ENCODE peak calls at places on chromosome X, in four cellular contexts. One of them, this sample, is unnamed.

GRCh38 chrX:30906726-30907125 is 17.7 kb upstream of the TAB3 start:
- DNase-seq in brain microvascular endothelial cell: peak
- DNase-seq in CD8-positive, alpha-beta T cell: no peak
- DNase-seq in RWPE1: peak
- DNase-seq in this sample: no peak

GRCh38 chrX:373641-374471 is 12.9 kb downstream of the PPP2R3B start:
- DNase-seq in brain microvascular endothelial cell: no peak
- DNase-seq in CD8-positive, alpha-beta T cell: peak
- DNase-seq in RWPE1: peak
- DNase-seq in this sample: no peak

GRCh38 chrX:120560405-120560841 is 339 bp downstream of the CUL4B start:
- DNase-seq in brain microvascular endothelial cell: peak
- DNase-seq in CD8-positive, alpha-beta T cell: peak
- DNase-seq in RWPE1: no peak
- DNase-seq in this sample: no peak

GRCh38 chrX:153343674-153344073 is 9.7 kb downstream of the ZNF275 start:
- DNase-seq in RWPE1: no peak
- DNase-seq in brain microvascular endothelial cell: no peak
- DNase-seq in CD8-positive, alpha-beta T cell: no peak
- DNase-seq in this sample: no peak

GRCh38 chrX:34299451-34299967 is 167.4 kb upstream of the FAM47A start:
- DNase-seq in brain microvascular endothelial cell: no peak
- DNase-seq in CD8-positive, alpha-beta T cell: no peak
- DNase-seq in RWPE1: no peak
- DNase-seq in this sample: no peak

GRCh38 chrX:38845426-38845825 is 44.2 kb downstream of the MID1IP1 start:
- DNase-seq in CD8-positive, alpha-beta T cell: no peak
- DNase-seq in RWPE1: no peak
- DNase-seq in brain microvascular endothelial cell: no peak
- DNase-seq in this sample: no peak

GRCh38 chrX:19772759-19773623 is 114.4 kb downstream of the SH3KBP1 start:
- DNase-seq in RWPE1: no peak
- DNase-seq in CD8-positive, alpha-beta T cell: peak
- DNase-seq in brain microvascular endothelial cell: no peak
- DNase-seq in this sample: no peak

GRCh38 chrX:94645727-94646126 is 971.7 kb downstream of the FAM133A start:
- DNase-seq in RWPE1: no peak
- DNase-seq in CD8-positive, alpha-beta T cell: no peak
- DNase-seq in brain microvascular endothelial cell: no peak
- DNase-seq in this sample: no peak

GRCh38 chrX:34656467-34656841 is 631 bp downstream of the TMEM47 start:
- DNase-seq in CD8-positive, alpha-beta T cell: no peak
- DNase-seq in RWPE1: no peak
- DNase-seq in brain microvascular endothelial cell: no peak
- DNase-seq in this sample: no peak

GRCh38 chrX:13220916-13221315 is 98.9 kb downstream of the ATXN3L start:
- DNase-seq in brain microvascular endothelial cell: peak
- DNase-seq in RWPE1: peak
- DNase-seq in CD8-positive, alpha-beta T cell: no peak
- DNase-seq in this sample: peak

GRCh38 chrX:119101168-119101567 is 26.4 kb downstream of the KIAA1210 start:
- DNase-seq in CD8-positive, alpha-beta T cell: no peak
- DNase-seq in RWPE1: no peak
- DNase-seq in brain microvascular endothelial cell: no peak
- DNase-seq in this sample: no peak

GRCh38 chrX:153030801-153031200 is 25.5 kb upstream of the PNMA3 start:
- DNase-seq in brain microvascular endothelial cell: no peak
- DNase-seq in CD8-positive, alpha-beta T cell: no peak
- DNase-seq in RWPE1: no peak
- DNase-seq in this sample: no peak

GRCh38 chrX:151228935-151229334 is 52.6 kb downstream of the GPR50 start:
- DNase-seq in CD8-positive, alpha-beta T cell: no peak
- DNase-seq in RWPE1: peak
- DNase-seq in brain microvascular endothelial cell: no peak
- DNase-seq in this sample: peak

GRCh38 chrX:87732133-87732532 is 214.5 kb downstream of the KLHL4 start:
- DNase-seq in RWPE1: no peak
- DNase-seq in CD8-positive, alpha-beta T cell: no peak
- DNase-seq in brain microvascular endothelial cell: no peak
- DNase-seq in this sample: no peak

GRCh38 chrX:101208152-101208905 is 11.3 kb upstream of the DRP2 start:
- DNase-seq in brain microvascular endothelial cell: peak
- DNase-seq in RWPE1: no peak
- DNase-seq in CD8-positive, alpha-beta T cell: no peak
- DNase-seq in this sample: no peak

GRCh38 chrX:1537031-1537715 is at the start of gene P2RY8:
- DNase-seq in brain microvascular endothelial cell: peak
- DNase-seq in CD8-positive, alpha-beta T cell: peak
- DNase-seq in RWPE1: no peak
- DNase-seq in this sample: no peak

GRCh38 chrX:23317799-23318724 is 16.6 kb upstream of the PTCHD1 start:
- DNase-seq in CD8-positive, alpha-beta T cell: no peak
- DNase-seq in brain microvascular endothelial cell: peak
- DNase-seq in RWPE1: peak
- DNase-seq in this sample: no peak

GRCh38 chrX:127702527-127702926 is 349.7 kb downstream of the ACTRT1 start:
- DNase-seq in brain microvascular endothelial cell: no peak
- DNase-seq in RWPE1: no peak
- DNase-seq in CD8-positive, alpha-beta T cell: no peak
- DNase-seq in this sample: no peak

GRCh38 chrX:48703642-48704481 is 7.3 kb downstream of the SUV39H1 start:
- DNase-seq in RWPE1: peak
- DNase-seq in CD8-positive, alpha-beta T cell: no peak
- DNase-seq in brain microvascular endothelial cell: no peak
- DNase-seq in this sample: peak

GRCh38 chrX:10166731-10167149 is 10.0 kb downstream of the CLCN4 start:
- DNase-seq in brain microvascular endothelial cell: no peak
- DNase-seq in RWPE1: no peak
- DNase-seq in CD8-positive, alpha-beta T cell: no peak
- DNase-seq in this sample: no peak

GRCh38 chrX:10167573-10167972 is 10.8 kb downstream of the CLCN4 start:
- DNase-seq in RWPE1: no peak
- DNase-seq in brain microvascular endothelial cell: no peak
- DNase-seq in CD8-positive, alpha-beta T cell: no peak
- DNase-seq in this sample: no peak

GRCh38 chrX:10164879-10165278 is 8.1 kb downstream of the CLCN4 start:
- DNase-seq in RWPE1: no peak
- DNase-seq in brain microvascular endothelial cell: no peak
- DNase-seq in CD8-positive, alpha-beta T cell: no peak
- DNase-seq in this sample: no peak

GRCh38 chrX:10165580-10166247 is 8.9 kb downstream of the CLCN4 start:
- DNase-seq in CD8-positive, alpha-beta T cell: no peak
- DNase-seq in brain microvascular endothelial cell: no peak
- DNase-seq in RWPE1: no peak
- DNase-seq in this sample: no peak

DNA sequence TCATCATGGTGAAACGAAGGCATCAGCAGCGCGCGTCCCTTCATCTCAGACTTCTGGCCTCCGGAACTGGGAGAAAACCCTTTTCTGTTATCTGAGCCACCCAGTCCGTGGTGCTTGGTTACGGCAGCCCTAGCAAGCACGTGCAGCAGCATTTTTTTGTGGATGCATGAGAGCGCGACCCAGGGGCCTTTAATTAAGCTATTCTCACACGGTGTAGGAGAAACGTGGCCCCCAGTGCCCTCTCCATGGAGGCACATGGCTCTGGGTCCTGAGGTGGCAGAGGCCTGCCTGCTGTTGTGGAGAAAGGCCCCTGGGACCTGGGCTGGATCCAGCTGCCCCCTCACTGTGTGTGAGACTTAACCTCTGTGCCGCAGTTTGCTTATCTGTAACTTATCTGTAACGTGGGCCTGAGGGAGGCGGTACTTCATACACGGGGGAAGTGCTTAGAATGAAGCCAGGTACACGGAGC is 9.5 kb downstream of the CLCN4 start:
- DNase-seq in brain microvascular endothelial cell: no peak
- DNase-seq in CD8-positive, alpha-beta T cell: no peak
- DNase-seq in RWPE1: no peak
- DNase-seq in this sample: no peak
- H3K27ac ChIP-seq in brain microvascular endothelial cell: no peak
- H3K27ac ChIP-seq in CD8-positive, alpha-beta T cell: no peak
- H3K27ac ChIP-seq in RWPE1: no peak
- H3K27ac ChIP-seq in this sample: no peak

GRCh38 chrX:11932423-11932822 is 174.4 kb downstream of the MSL3 start:
- DNase-seq in brain microvascular endothelial cell: no peak
- DNase-seq in RWPE1: no peak
- DNase-seq in CD8-positive, alpha-beta T cell: no peak
- DNase-seq in this sample: no peak
- H3K27ac ChIP-seq in brain microvascular endothelial cell: no peak
- H3K27ac ChIP-seq in RWPE1: no peak
- H3K27ac ChIP-seq in CD8-positive, alpha-beta T cell: no peak
- H3K27ac ChIP-seq in this sample: no peak

GRCh38 chrX:107565005-107565404 is 63.3 kb upstream of the PRPS1 start:
- DNase-seq in brain microvascular endothelial cell: no peak
- DNase-seq in CD8-positive, alpha-beta T cell: no peak
- DNase-seq in RWPE1: no peak
- DNase-seq in this sample: no peak

GRCh38 chrX:107559506-107559905 is 68.8 kb upstream of the PRPS1 start:
- DNase-seq in CD8-positive, alpha-beta T cell: no peak
- DNase-seq in brain microvascular endothelial cell: no peak
- DNase-seq in RWPE1: no peak
- DNase-seq in this sample: no peak

GRCh38 chrX:107563851-107564250 is 64.5 kb upstream of the PRPS1 start:
- DNase-seq in CD8-positive, alpha-beta T cell: no peak
- DNase-seq in RWPE1: no peak
- DNase-seq in brain microvascular endothelial cell: no peak
- DNase-seq in this sample: no peak

GRCh38 chrX:107561468-107562215 is 66.7 kb upstream of the PRPS1 start:
- DNase-seq in CD8-positive, alpha-beta T cell: no peak
- DNase-seq in RWPE1: no peak
- DNase-seq in brain microvascular endothelial cell: peak
- DNase-seq in this sample: no peak

DNA sequence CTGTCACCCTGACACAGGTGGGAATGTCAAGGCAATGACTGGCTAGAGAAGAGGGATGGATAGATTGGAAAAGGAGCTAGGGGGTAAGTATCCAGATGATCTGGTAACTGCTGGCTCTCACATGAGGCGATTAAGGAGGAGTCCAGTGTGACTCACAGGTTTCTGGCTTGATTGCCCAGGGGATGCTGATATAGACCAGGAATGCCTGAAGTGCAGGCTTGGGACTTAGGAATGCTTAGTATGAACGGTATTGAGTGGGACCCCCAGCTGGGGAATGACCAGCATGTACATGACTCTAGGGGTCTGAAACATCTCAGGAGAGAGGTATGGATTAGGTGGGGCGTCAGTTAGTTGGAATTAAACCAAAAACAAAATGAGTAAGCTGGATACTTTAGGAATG is 65.8 kb upstream of the PRPS1 start:
- DNase-seq in brain microvascular endothelial cell: peak
- DNase-seq in RWPE1: peak
- DNase-seq in CD8-positive, alpha-beta T cell: no peak
- DNase-seq in this sample: no peak
- H3K27ac ChIP-seq in brain microvascular endothelial cell: peak
- H3K27ac ChIP-seq in RWPE1: no peak
- H3K27ac ChIP-seq in CD8-positive, alpha-beta T cell: no peak
- H3K27ac ChIP-seq in this sample: no peak

GRCh38 chrX:24987731-24988130 is 28.0 kb downstream of the ARX start:
- DNase-seq in CD8-positive, alpha-beta T cell: no peak
- DNase-seq in brain microvascular endothelial cell: no peak
- DNase-seq in RWPE1: no peak
- DNase-seq in this sample: no peak

GRCh38 chrX:24981030-24981429 is 34.7 kb downstream of the ARX start:
- DNase-seq in CD8-positive, alpha-beta T cell: no peak
- DNase-seq in RWPE1: no peak
- DNase-seq in brain microvascular endothelial cell: no peak
- DNase-seq in this sample: no peak

GRCh38 chrX:24985120-24985519 is 30.6 kb downstream of the ARX start:
- DNase-seq in RWPE1: no peak
- DNase-seq in CD8-positive, alpha-beta T cell: no peak
- DNase-seq in brain microvascular endothelial cell: no peak
- DNase-seq in this sample: no peak

GRCh38 chrX:24982306-24982965 is 33.3 kb downstream of the ARX start:
- DNase-seq in CD8-positive, alpha-beta T cell: no peak
- DNase-seq in RWPE1: no peak
- DNase-seq in brain microvascular endothelial cell: no peak
- DNase-seq in this sample: no peak

GRCh38 chrX:24983931-24984330 is 31.8 kb downstream of the ARX start:
- DNase-seq in RWPE1: no peak
- DNase-seq in CD8-positive, alpha-beta T cell: no peak
- DNase-seq in brain microvascular endothelial cell: no peak
- DNase-seq in this sample: no peak
- H3K27ac ChIP-seq in RWPE1: no peak
- H3K27ac ChIP-seq in CD8-positive, alpha-beta T cell: no peak
- H3K27ac ChIP-seq in brain microvascular endothelial cell: no peak
- H3K27ac ChIP-seq in this sample: no peak

GRCh38 chrX:42094208-42094607 is 170.9 kb upstream of the CASK start:
- DNase-seq in brain microvascular endothelial cell: no peak
- DNase-seq in CD8-positive, alpha-beta T cell: no peak
- DNase-seq in RWPE1: no peak
- DNase-seq in this sample: no peak
- H3K27ac ChIP-seq in brain microvascular endothelial cell: peak
- H3K27ac ChIP-seq in CD8-positive, alpha-beta T cell: no peak
- H3K27ac ChIP-seq in RWPE1: no peak
- H3K27ac ChIP-seq in this sample: no peak

GRCh38 chrX:154457491-154458115 is 478 bp upstream of the PLXNA3 start:
- DNase-seq in brain microvascular endothelial cell: no peak
- DNase-seq in CD8-positive, alpha-beta T cell: peak
- DNase-seq in RWPE1: no peak
- DNase-seq in this sample: peak
- H3K27ac ChIP-seq in brain microvascular endothelial cell: peak
- H3K27ac ChIP-seq in CD8-positive, alpha-beta T cell: no peak
- H3K27ac ChIP-seq in RWPE1: peak
- H3K27ac ChIP-seq in this sample: peak

DNA sequence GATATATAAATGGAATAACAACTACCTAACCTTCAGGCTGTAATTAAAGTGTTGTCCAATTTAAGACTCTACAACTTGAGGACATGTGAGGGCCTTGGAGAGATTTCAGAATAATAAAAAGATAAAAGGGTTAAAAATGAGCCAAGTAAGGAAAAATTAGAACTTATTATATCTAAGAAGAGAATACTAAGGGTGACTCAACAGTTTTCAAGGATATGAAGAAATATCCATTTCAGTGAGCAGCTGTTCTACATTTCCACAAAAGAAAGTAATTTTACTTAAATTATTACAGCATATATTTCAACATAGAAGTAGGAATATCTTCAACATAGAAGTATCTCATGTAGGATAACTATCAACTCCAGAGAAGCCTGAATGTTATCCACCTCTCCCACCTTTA is 11.3 kb downstream of the SNX12 start:
- DNase-seq in brain microvascular endothelial cell: no peak
- DNase-seq in CD8-positive, alpha-beta T cell: no peak
- DNase-seq in RWPE1: no peak
- DNase-seq in this sample: no peak
- H3K27ac ChIP-seq in brain microvascular endothelial cell: peak
- H3K27ac ChIP-seq in CD8-positive, alpha-beta T cell: no peak
- H3K27ac ChIP-seq in RWPE1: no peak
- H3K27ac ChIP-seq in this sample: no peak